ENCODE peak calls at places on chromosomes 13 and 19, in eight cellular contexts. X is psoas muscle, Q is hepatocyte, H is pancreas, K is K562, V is fibroblast of lung, A is heart right ventricle, M is upper lobe of left lung. Y is an unnamed sample. For H3K4me1, the result is how much of the 10 kb centered on the place peaks cover.

GRCh38 chr13:72221276-72221962 is 354.4 kb upstream of the DACH1 start:
- DNase-seq in X (no peak), Q (peak), H (peak), K (peak), V (no peak), A (no peak), M (peak), Y (peak)

GRCh38 chr13:52048516-52048915 is 24.0 kb downstream of the UTP14C start:
- DNase-seq in X (no peak), Q (no peak), H (no peak), K (no peak), V (peak), A (no peak), M (no peak), Y (no peak)

GRCh38 chr13:32824671-32825070 is 191.6 kb upstream of the KL start:
- DNase-seq in X (no peak), Q (peak), H (no peak), K (no peak), V (peak), A (no peak), M (no peak), Y (no peak)

GRCh38 chr13:19685445-19685844 is 52.0 kb downstream of the MPHOSPH8 start:
- DNase-seq in X (no peak), Q (no peak), H (no peak), K (no peak), V (no peak), A (no peak), M (no peak), Y (no peak)

GRCh38 chr19:58351996-58352755 is 1.1 kb downstream of the A1BG start:
- DNase-seq in X (no peak), Q (no peak), H (no peak), K (no peak), V (no peak), A (no peak), M (peak), Y (no peak)

GRCh38 chr13:102286326-102286725 is 115.5 kb downstream of the FGF14 start:
- DNase-seq in X (no peak), Q (peak), H (no peak), K (no peak), V (peak), A (no peak), M (no peak), Y (no peak)

GRCh38 chr13:52383362-52383761 is 22.6 kb downstream of the THSD1 start:
- DNase-seq in X (no peak), Q (no peak), H (no peak), K (no peak), V (no peak), A (no peak), M (no peak), Y (no peak)

GRCh38 chr13:36288794-36289391 is 8.7 kb downstream of the CCDC169 start:
- DNase-seq in X (no peak), Q (no peak), H (no peak), K (no peak), V (no peak), A (no peak), M (no peak), Y (no peak)

GRCh38 chr13:93758575-93758974 is 532.0 kb downstream of the GPC6 start:
- DNase-seq in X (no peak), Q (no peak), H (no peak), K (no peak), V (peak), A (no peak), M (no peak), Y (peak)

GRCh38 chr19:19550972-19551861 is 13.2 kb downstream of the CILP2 start:
- DNase-seq in X (no peak), Q (no peak), H (no peak), K (no peak), V (no peak), A (no peak), M (no peak), Y (no peak)

GRCh38 chr19:8128551-8128950 is 20.8 kb downstream of the FBN3 start:
- DNase-seq in X (no peak), Q (no peak), H (no peak), K (no peak), V (no peak), A (no peak), M (no peak), Y (no peak)

GRCh38 chr13:40433577-40433976 is 232.9 kb downstream of the FOXO1 start:
- DNase-seq in X (no peak), Q (no peak), H (no peak), K (no peak), V (no peak), A (no peak), M (no peak), Y (no peak)

GRCh38 chr19:17052439-17052838 is 22.8 kb downstream of the HAUS8 start:
- DNase-seq in X (no peak), Q (peak), H (no peak), K (peak), V (peak), A (peak), M (no peak), Y (peak)

GRCh38 chr13:52047463-52047862 is 23.0 kb downstream of the UTP14C start:
- DNase-seq in X (no peak), Q (no peak), H (no peak), K (no peak), V (no peak), A (no peak), M (no peak), Y (no peak)

GRCh38 chr13:33125821-33126570 is 109.8 kb downstream of the KL start:
- DNase-seq in X (peak), Q (peak), H (no peak), K (peak), V (peak), A (peak), M (no peak), Y (peak)

GRCh38 chr13:73849292-73849691 is 284.9 kb downstream of the KLF12 start:
- DNase-seq in X (no peak), Q (peak), H (no peak), K (no peak), V (peak), A (no peak), M (no peak), Y (no peak)

GRCh38 chr13:96551540-96551939 is 442.7 kb downstream of the OXGR1 start:
- DNase-seq in X (no peak), Q (peak), H (no peak), K (no peak), V (peak), A (no peak), M (no peak), Y (no peak)

GRCh38 chr19:41813911-41814310 is 17.5 kb downstream of the CEACAM3 start:
- DNase-seq in X (no peak), Q (no peak), H (no peak), K (no peak), V (no peak), A (no peak), M (no peak), Y (no peak)

GRCh38 chr19:2962018-2962670 is 15.2 kb upstream of the TLE6 start:
- DNase-seq in X (no peak), Q (peak), H (no peak), K (peak), V (peak), A (peak), M (no peak), Y (peak)

GRCh38 chr19:13024126-13024957 is 29.1 kb downstream of the NFIX start:
- DNase-seq in X (peak), Q (no peak), H (no peak), K (no peak), V (no peak), A (no peak), M (peak), Y (peak)

GRCh38 chr19:39996218-39996810 is 546 bp upstream of the ZNF546 start:
- DNase-seq in X (no peak), Q (peak), H (no peak), K (peak), V (peak), A (no peak), M (no peak), Y (peak)

GRCh38 chr13:79937311-79938243 is 403.3 kb downstream of the SPRY2 start:
- DNase-seq in X (no peak), Q (no peak), H (no peak), K (no peak), V (no peak), A (no peak), M (no peak), Y (no peak)

GRCh38 chr13:44266305-44266704 is 107.3 kb upstream of the SERP2 start:
- DNase-seq in X (no peak), Q (no peak), H (no peak), K (no peak), V (no peak), A (no peak), M (no peak), Y (no peak)

GRCh38 chr19:9498183-9498902 is at the start of gene ZNF560:
- DNase-seq in X (no peak), Q (no peak), H (no peak), K (peak), V (peak), A (no peak), M (peak), Y (peak)

GRCh38 chr13:74251778-74252519 is 117.7 kb upstream of the KLF12 start:
- DNase-seq in X (peak), Q (no peak), H (no peak), K (no peak), V (peak), A (no peak), M (no peak), Y (no peak)

GRCh38 chr19:46147791-46148288 is at the start of gene IGFL2:
- DNase-seq in X (no peak), Q (peak), H (no peak), K (no peak), V (no peak), A (no peak), M (no peak), Y (no peak)

GRCh38 chr19:7917292-7918061 is 2.7 kb upstream of the SNAPC2 start:
- DNase-seq in X (peak), Q (peak), H (peak), K (no peak), V (peak), A (no peak), M (peak), Y (peak)

GRCh38 chr19:56566904-56567273 is 379 bp upstream of the ZNF470 start:
- DNase-seq in X (peak), Q (peak), H (no peak), K (no peak), V (peak), A (peak), M (peak), Y (no peak)

DNA sequence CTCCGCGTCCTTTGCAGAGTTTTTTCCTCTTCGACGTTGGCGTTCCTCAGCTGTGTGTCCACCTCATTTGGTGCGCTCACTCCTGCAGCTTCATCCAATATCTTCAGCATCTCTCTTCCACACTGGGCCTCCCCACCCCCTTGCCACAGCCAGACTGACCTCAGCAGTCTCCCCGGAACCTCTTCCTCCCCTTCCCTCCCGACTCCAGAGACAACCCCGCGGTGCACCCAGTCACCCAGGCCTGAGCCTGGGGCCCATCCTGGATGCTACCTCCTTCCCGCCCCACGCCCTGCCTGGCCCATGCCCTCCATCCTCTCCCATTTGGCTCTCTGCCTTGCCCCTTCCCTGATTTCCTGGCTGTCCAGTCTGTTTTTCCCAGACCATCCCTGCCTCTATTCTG is 8.1 kb upstream of the C5AR2 start:
- DNase-seq in X (no peak), Q (no peak), H (no peak), K (no peak), V (no peak), A (peak), M (no peak), Y (no peak)
- H3K27ac ChIP-seq in X (no peak), Q (no peak), H (no peak), K (no peak), V (no peak), A (no peak), M (peak), Y (no peak)

GRCh38 chr19:38250821-38251563 is 5.2 kb downstream of the PPP1R14A start:
- DNase-seq in X (peak), Q (peak), H (peak), K (no peak), V (peak), A (peak), M (peak), Y (peak)

GRCh38 chr19:38250428-38250820 is 5.8 kb downstream of the PPP1R14A start:
- DNase-seq in X (no peak), Q (no peak), H (no peak), K (no peak), V (no peak), A (no peak), M (no peak), Y (no peak)

GRCh38 chr19:38252385-38252784 is 3.8 kb downstream of the PPP1R14A start:
- DNase-seq in X (no peak), Q (no peak), H (no peak), K (no peak), V (no peak), A (no peak), M (no peak), Y (no peak)

GRCh38 chr19:38252935-38253691 is 3.1 kb downstream of the PPP1R14A start:
- DNase-seq in X (peak), Q (peak), H (peak), K (no peak), V (peak), A (peak), M (peak), Y (peak)

DNA sequence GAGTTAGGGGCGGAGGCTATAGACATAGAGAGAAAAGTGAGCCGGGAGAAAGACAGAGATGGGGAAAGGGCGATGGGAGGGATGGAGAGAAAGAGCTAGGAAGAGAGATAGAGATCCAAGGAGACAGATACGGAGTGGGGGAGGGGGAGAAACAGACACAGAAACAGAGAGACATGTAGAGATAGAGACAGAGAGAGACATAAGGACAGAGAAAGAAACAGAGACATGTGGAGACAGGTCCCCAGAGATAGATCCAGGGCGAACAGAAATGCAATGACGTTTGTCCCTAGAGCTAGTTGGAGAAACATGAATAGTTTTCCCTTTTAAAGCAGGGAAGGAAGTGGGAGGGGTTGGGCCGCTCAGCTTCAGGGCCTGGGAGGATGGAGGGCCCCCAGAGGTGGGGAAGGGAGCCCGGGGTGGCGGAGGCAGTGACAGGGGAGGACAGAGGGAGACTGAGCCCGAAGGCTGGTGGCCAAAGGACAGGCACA is 4.6 kb downstream of the PPP1R14A start:
- DNase-seq in X (peak), Q (peak), H (no peak), K (no peak), V (peak), A (peak), M (no peak), Y (peak)
- H3K4me1 ChIP-seq in X (under half), Q (half or more), H (under half), K (half or more), V (under half), A (under half), M (under half), Y (under half)

GRCh38 chr19:33797821-33798633 is 1.4 kb downstream of the KCTD15 start:
- DNase-seq in X (peak), Q (peak), H (peak), K (peak), V (peak), A (peak), M (peak), Y (peak)
- TF ChIP-seq CTCF in X (no peak), Q (no peak), H (no peak), K (no peak), V (no peak), A (no peak), M (no peak), Y (no peak)

DNA sequence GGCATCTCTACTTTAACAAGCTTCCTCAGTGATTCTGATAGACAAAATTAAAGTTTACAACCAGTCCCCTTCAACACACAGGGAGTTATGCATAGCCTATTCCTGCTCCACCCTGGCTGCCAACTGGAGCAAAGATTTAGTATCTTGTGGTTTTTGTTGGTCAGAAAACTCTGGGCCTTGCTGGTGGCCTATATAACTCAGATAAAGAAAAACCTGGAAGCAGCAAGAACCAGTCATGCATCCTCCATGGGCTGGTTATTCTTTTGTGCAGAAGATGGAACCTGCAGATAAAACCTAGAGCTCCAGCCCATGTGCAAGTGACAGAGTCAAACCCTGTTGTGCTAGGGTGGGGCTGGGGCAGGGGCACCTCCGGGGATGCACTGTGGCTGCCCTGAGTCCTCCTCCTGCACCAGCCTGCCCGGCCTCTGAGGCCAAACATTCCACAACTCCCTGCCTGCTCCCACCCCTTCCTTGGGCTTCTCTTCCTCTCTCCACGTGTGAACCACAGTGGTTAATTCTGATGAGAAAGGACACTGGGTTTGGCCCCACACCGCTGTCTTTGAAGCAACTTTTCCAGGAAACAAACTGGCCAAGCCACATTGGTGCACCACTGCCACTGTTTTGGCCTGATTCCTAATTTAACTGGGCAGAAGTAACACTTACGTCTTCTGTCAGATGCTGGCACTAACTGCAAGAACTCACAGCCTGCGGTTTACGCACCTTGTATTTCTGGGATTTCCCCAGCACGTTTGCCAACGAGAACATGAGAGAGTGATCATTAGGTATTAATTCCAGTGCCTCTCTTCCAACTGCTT is 23.3 kb upstream of the GGACT start:
- DNase-seq in X (no peak), Q (no peak), H (no peak), K (peak), V (no peak), A (peak), M (peak), Y (no peak)
- H3K27ac ChIP-seq in X (no peak), Q (no peak), H (peak), K (no peak), V (no peak), A (no peak), M (no peak), Y (no peak)

GRCh38 chr19:49533551-49534488 is 6.0 kb downstream of the RCN3 start:
- DNase-seq in X (peak), Q (peak), H (peak), K (peak), V (peak), A (peak), M (peak), Y (peak)
- H3K4me1 ChIP-seq in X (under half), Q (under half), H (under half), K (under half), V (under half), A (under half), M (under half), Y (under half)

GRCh38 chr13:65926750-65927171 is 1303.4 kb downstream of the PCDH9 start:
- DNase-seq in X (peak), Q (peak), H (peak), K (peak), V (no peak), A (peak), M (peak), Y (peak)
- TF ChIP-seq CTCF in X (no peak), Q (peak), H (no peak), K (peak), V (peak), A (peak), M (no peak), Y (peak)

DNA sequence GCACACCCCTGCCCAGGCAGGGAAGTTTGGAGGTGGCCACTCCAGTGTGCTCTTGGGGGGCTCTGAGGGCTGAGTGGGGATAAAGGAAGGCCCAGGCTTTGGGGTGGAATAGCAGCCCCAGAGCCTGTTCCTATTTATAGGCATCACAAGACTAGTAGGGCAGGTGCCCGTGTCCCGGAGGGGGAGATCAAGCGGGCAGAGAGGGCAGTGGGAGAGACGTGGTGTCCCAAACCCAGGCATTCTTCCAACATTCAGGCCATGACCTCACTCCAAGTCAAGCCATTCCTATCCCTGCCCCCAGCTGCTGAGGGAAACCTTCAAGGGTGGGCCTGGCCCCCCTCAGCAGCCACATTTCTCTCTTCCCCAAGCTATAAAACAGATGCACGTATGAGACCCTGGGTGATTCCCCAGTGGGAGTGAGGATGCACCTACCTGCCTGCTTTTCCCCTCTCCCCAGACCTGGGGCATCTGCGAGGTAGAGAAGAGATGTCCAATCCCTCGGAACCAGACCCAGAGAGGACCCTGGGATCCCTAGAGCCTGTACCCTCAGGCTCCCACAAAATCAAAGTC is 3.9 kb downstream of the WIZ start:
- DNase-seq in X (peak), Q (no peak), H (no peak), K (no peak), V (no peak), A (peak), M (no peak), Y (no peak)
- H3K27ac ChIP-seq in X (peak), Q (no peak), H (no peak), K (no peak), V (no peak), A (peak), M (no peak), Y (no peak)

Y was measured in cardiac muscle cell.